ENCODE peak calls at places on chromosomes 12 and 14, in four cellular contexts. X is tibial nerve, Q is pancreas, W is prostate gland. R is an unnamed sample.

GRCh38 chr12:101727098-101727497 is 12.2 kb downstream of the SYCP3 start:
- DNase-seq in X (no peak), Q (no peak), W (no peak), R (no peak)

GRCh38 chr12:29762637-29763300 is 21.0 kb downstream of the TMTC1 start:
- DNase-seq in X (no peak), Q (no peak), W (peak), R (no peak)

GRCh38 chr14:77031680-77032482 is 3.4 kb upstream of the IRF2BPL start:
- DNase-seq in X (no peak), Q (no peak), W (no peak), R (peak)

GRCh38 chr12:99195474-99195873 is 452.1 kb upstream of the GARIN6 start:
- DNase-seq in X (no peak), Q (no peak), W (no peak), R (no peak)

GRCh38 chr12:8156845-8157244 is at the start of gene ZNF705A:
- DNase-seq in X (no peak), Q (no peak), W (no peak), R (no peak)

GRCh38 chr12:60107992-60108391 is 512.2 kb downstream of the SLC16A7 start:
- DNase-seq in X (no peak), Q (no peak), W (no peak), R (no peak)

GRCh38 chr12:4899361-4899760 is 10.3 kb upstream of the KCNA1 start:
- DNase-seq in X (no peak), Q (no peak), W (no peak), R (no peak)

GRCh38 chr14:72738181-72738611 is 155.7 kb downstream of the DPF3 start:
- DNase-seq in X (no peak), Q (no peak), W (no peak), R (no peak)

GRCh38 chr12:26853303-26854027 is 20.5 kb upstream of the ITPR2 start:
- DNase-seq in X (peak), Q (peak), W (peak), R (peak)

GRCh38 chr14:34650786-34651584 is 21.0 kb upstream of the SNX6 start:
- DNase-seq in X (no peak), Q (no peak), W (no peak), R (no peak)

GRCh38 chr14:54259821-54260220 is 137.0 kb upstream of the CDKN3 start:
- DNase-seq in X (no peak), Q (no peak), W (no peak), R (no peak)

GRCh38 chr12:95739561-95740313 is 50.8 kb downstream of the NTN4 start:
- DNase-seq in X (peak), Q (peak), W (peak), R (no peak)

GRCh38 chr12:32124637-32125036 is 18.0 kb downstream of the BICD1 start:
- DNase-seq in X (no peak), Q (no peak), W (no peak), R (no peak)

GRCh38 chr12:32120419-32120818 is 13.8 kb downstream of the BICD1 start:
- DNase-seq in X (no peak), Q (no peak), W (no peak), R (no peak)

GRCh38 chr12:32115404-32116104 is 8.9 kb downstream of the BICD1 start:
- DNase-seq in X (peak), Q (peak), W (peak), R (peak)

GRCh38 chr12:32116897-32117296 is 10.2 kb downstream of the BICD1 start:
- DNase-seq in X (no peak), Q (no peak), W (no peak), R (no peak)

GRCh38 chr12:32118806-32119205 is 12.2 kb downstream of the BICD1 start:
- DNase-seq in X (no peak), Q (no peak), W (no peak), R (no peak)
- H3K27ac ChIP-seq in X (no peak), Q (no peak), W (no peak), R (no peak)

DNA sequence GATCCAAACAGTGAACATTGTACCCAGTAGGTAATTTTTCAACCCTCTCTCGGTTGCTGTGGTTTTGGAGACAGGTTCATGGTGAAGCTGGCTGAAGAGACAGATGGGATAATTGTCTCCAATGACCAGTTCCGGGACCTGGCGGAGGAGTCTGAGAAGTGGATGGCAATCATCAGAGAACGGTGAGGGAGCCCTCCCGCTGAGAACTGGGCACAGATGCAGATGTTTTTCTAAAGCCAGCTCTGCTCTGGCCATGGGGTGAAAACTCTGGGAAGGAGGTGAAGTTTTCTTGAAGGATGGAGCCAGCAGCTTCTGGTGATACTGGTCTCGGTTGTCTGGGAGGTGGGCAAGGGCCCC is 6.2 kb downstream of the KHNYN start:
- DNase-seq in X (no peak), Q (no peak), W (no peak), R (no peak)
- H3K27ac ChIP-seq in X (peak), Q (peak), W (peak), R (peak)

DNA sequence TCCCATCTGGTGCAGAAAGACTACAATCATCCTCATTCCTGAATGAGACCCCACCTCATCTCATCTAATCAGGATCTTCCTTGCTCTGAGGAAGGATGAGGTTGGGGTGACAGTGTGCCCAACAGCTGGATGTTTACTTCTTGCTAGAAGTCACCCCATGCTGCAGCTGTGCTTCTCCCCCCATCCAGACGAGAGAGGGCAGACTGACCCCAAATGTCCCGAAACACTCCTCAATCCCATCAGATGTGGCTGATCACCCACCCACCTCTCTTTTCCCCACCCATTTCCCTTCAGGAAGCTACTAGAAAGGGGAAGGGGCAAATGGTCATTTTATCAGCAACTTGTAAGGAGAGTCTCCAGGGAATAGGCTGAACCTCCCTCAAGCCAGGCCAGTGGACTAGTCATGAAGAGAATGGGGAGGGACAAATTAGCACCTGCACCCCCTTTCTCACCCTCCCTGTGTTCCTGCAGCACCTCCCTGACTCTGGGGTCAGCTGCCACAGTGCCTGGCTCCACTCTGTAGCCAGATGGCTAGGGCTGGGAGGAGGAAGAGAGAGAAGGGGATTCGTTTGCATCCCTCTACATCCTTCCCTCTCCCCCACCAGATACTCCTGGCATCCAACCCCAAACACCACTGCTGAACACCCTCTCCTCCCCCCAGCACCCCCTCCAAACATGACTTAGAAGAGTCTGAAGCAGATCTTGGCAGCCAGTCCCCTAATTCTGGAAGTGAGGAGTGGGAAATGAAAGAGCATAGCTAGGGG is 2.8 kb upstream of the BAZ2A start:
- DNase-seq in X (no peak), Q (no peak), W (no peak), R (no peak)
- H3K27ac ChIP-seq in X (peak), Q (peak), W (peak), R (peak)

DNA sequence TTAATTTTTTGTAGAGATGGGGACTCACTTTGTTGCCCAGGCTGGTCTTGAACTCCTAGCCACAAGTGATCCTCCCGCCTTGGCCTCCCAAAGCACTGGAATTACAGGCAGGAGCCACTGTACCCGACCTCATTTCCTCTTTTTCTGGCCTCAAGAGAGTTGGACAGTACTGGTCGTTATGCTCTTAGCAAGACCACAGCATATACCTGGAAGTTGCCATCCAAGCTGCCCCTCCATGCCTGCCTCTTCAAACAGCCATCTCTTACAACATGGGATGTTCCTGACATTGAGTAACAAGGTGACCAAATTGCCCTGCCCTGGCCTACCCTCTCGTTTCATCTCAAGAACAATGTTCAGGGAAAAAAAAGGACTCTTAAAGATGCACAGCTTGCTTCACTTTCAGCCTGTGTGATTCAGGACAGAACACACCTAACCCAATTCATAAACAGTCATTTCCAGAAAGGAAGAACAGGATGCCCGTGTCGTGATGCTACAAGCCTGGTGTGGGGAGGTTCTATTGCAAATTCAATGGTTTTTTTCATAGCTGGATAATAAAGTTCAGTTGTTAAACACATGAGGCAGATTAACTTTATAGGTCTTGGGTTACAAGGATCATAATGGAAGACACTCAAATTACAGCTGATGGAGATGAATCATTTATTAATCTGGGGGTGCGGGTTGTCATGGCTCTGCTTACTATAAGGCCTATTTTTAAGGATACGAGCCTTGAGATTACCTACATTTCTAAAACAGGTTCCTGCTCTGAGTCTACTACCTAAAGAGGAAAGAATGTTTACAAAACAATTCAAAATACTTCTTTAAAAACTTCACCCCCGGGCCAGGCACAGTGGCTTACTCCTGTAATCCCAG is 11.9 kb downstream of the GLTP start:
- DNase-seq in X (no peak), Q (no peak), W (peak), R (no peak)
- H3K27ac ChIP-seq in X (no peak), Q (no peak), W (peak), R (no peak)